ENCODE peak calls at places on chromosomes 6 and 20, in nine cellular contexts. C is A549, Z is endothelial cell of umbilical vein, Y is esophagus squamous epithelium, E is transverse colon, I is gastrocnemius medialis, B is sigmoid colon, W is breast epithelium, J is heart left ventricle. G is an unnamed sample.

GRCh38 chr6:87618531-87618930 is 28.6 kb downstream of the ORC3 start:
- DNase-seq in C (no peak), Z (no peak), Y (no peak), E (no peak), I (no peak), B (no peak), W (no peak), J (no peak), G (no peak)

GRCh38 chr6:119043265-119043664 is 35.2 kb downstream of the FAM184A start:
- DNase-seq in C (no peak), Z (no peak), Y (no peak), E (no peak), I (no peak), B (no peak), W (no peak), J (no peak), G (no peak)

GRCh38 chr6:106119526-106119925 is 33.4 kb downstream of the PRDM1 start:
- DNase-seq in C (no peak), Z (no peak), Y (no peak), E (peak), I (no peak), B (no peak), W (peak), J (no peak), G (peak)

GRCh38 chr6:109595998-109596397 is 95.0 kb downstream of the AK9 start:
- DNase-seq in C (no peak), Z (peak), Y (no peak), E (no peak), I (no peak), B (no peak), W (no peak), J (no peak), G (no peak)

GRCh38 chr6:24910850-24911712 is 24.7 kb downstream of the RIPOR2 start:
- DNase-seq in C (no peak), Z (peak), Y (no peak), E (peak), I (peak), B (peak), W (peak), J (peak), G (peak)

GRCh38 chr20:62310757-62311121 is 7.9 kb downstream of the ADRM1 start:
- DNase-seq in C (no peak), Z (no peak), Y (no peak), E (no peak), I (no peak), B (no peak), W (no peak), J (no peak), G (no peak)

GRCh38 chr20:21515300-21516179 is 1.7 kb upstream of the NKX2-2 start:
- DNase-seq in C (no peak), Z (no peak), Y (no peak), E (no peak), I (no peak), B (no peak), W (no peak), J (no peak), G (peak)

GRCh38 chr6:41786451-41787218 is 859 bp upstream of the TOMM6 start:
- DNase-seq in C (peak), Z (peak), Y (peak), E (peak), I (peak), B (peak), W (peak), J (peak), G (peak)

GRCh38 chr6:158629376-158630221 is 14.9 kb downstream of the DYNLT1 start:
- DNase-seq in C (no peak), Z (no peak), Y (no peak), E (no peak), I (peak), B (no peak), W (no peak), J (no peak), G (peak)

GRCh38 chr20:32972181-32973076 is 31.8 kb downstream of the SUN5 start:
- DNase-seq in C (no peak), Z (peak), Y (peak), E (peak), I (no peak), B (peak), W (no peak), J (no peak), G (no peak)

GRCh38 chr6:48766349-48766748 is 655.4 kb upstream of the PTCHD4 start:
- DNase-seq in C (no peak), Z (no peak), Y (no peak), E (no peak), I (no peak), B (no peak), W (no peak), J (no peak), G (no peak)

GRCh38 chr6:24721461-24722215 is 2.7 kb upstream of the C6orf62 start:
- DNase-seq in C (peak), Z (no peak), Y (peak), E (peak), I (no peak), B (no peak), W (no peak), J (peak), G (peak)

GRCh38 chr6:33197431-33198048 is 2.9 kb downstream of the RXRB start:
- DNase-seq in C (peak), Z (peak), Y (no peak), E (peak), I (peak), B (no peak), W (no peak), J (peak), G (peak)

GRCh38 chr6:132235596-132236280 is 165.5 kb downstream of the MOXD1 start:
- DNase-seq in C (no peak), Z (no peak), Y (no peak), E (no peak), I (no peak), B (no peak), W (no peak), J (no peak), G (no peak)

GRCh38 chr20:8303651-8304050 is 171.6 kb downstream of the PLCB1 start:
- DNase-seq in C (no peak), Z (no peak), Y (no peak), E (no peak), I (no peak), B (no peak), W (no peak), J (no peak), G (no peak)

GRCh38 chr6:50899306-50899840 is 80.7 kb downstream of the TFAP2B start:
- DNase-seq in C (no peak), Z (no peak), Y (no peak), E (no peak), I (no peak), B (no peak), W (no peak), J (no peak), G (no peak)

GRCh38 chr20:57470212-57470522 is 54.8 kb downstream of the CTCFL start:
- DNase-seq in C (no peak), Z (no peak), Y (no peak), E (no peak), I (no peak), B (peak), W (no peak), J (no peak), G (no peak)

GRCh38 chr6:22466665-22467064 is 102.7 kb upstream of the HDGFL1 start:
- DNase-seq in C (no peak), Z (no peak), Y (no peak), E (no peak), I (no peak), B (no peak), W (peak), J (no peak), G (no peak)

GRCh38 chr6:134379086-134379485 is 61.2 kb upstream of the SGK1 start:
- DNase-seq in C (no peak), Z (no peak), Y (no peak), E (peak), I (no peak), B (no peak), W (peak), J (peak), G (peak)

GRCh38 chr6:87858440-87858839 is 156.4 kb upstream of the AKIRIN2 start:
- DNase-seq in C (no peak), Z (no peak), Y (no peak), E (no peak), I (no peak), B (no peak), W (no peak), J (no peak), G (no peak)

GRCh38 chr6:37956711-37957110 is 137.2 kb downstream of the ZFAND3 start:
- DNase-seq in C (no peak), Z (peak), Y (no peak), E (no peak), I (no peak), B (no peak), W (no peak), J (no peak), G (no peak)

GRCh38 chr20:49704932-49705336 is 8.7 kb downstream of the B4GALT5 start:
- DNase-seq in C (no peak), Z (no peak), Y (no peak), E (no peak), I (no peak), B (no peak), W (no peak), J (no peak), G (no peak)

GRCh38 chr20:3888622-3889488 is at the start of gene PANK2:
- DNase-seq in C (peak), Z (peak), Y (peak), E (peak), I (peak), B (peak), W (peak), J (peak), G (peak)

GRCh38 chr6:63788569-63788968 is 153.0 kb downstream of the PHF3 start:
- DNase-seq in C (no peak), Z (no peak), Y (no peak), E (no peak), I (no peak), B (no peak), W (no peak), J (no peak), G (no peak)

GRCh38 chr6:97040355-97040860 is 115.9 kb downstream of the KLHL32 start:
- DNase-seq in C (no peak), Z (no peak), Y (no peak), E (no peak), I (no peak), B (no peak), W (no peak), J (no peak), G (no peak)

GRCh38 chr20:40754372-40754943 is 65.4 kb upstream of the MAFB start:
- DNase-seq in C (no peak), Z (peak), Y (no peak), E (no peak), I (peak), B (no peak), W (no peak), J (peak), G (peak)

GRCh38 chr6:57173056-57173885 is 1.1 kb downstream of the BAG2 start:
- DNase-seq in C (peak), Z (no peak), Y (no peak), E (peak), I (no peak), B (no peak), W (no peak), J (peak), G (no peak)

GRCh38 chr6:63317641-63318040 is 2.1 kb downstream of the LGSN start:
- DNase-seq in C (no peak), Z (no peak), Y (no peak), E (no peak), I (no peak), B (no peak), W (no peak), J (no peak), G (no peak)

GRCh38 chr20:11112837-11113236 is 439.0 kb upstream of the JAG1 start:
- DNase-seq in C (no peak), Z (no peak), Y (no peak), E (no peak), I (no peak), B (no peak), W (no peak), J (no peak), G (no peak)

GRCh38 chr6:66995669-66996068 is 1288.6 kb upstream of the EYS start:
- DNase-seq in C (no peak), Z (no peak), Y (no peak), E (no peak), I (no peak), B (no peak), W (no peak), J (no peak), G (no peak)

GRCh38 chr6:21593927-21594421 is 423 bp downstream of the SOX4 start:
- DNase-seq in C (no peak), Z (no peak), Y (no peak), E (peak), I (no peak), B (no peak), W (peak), J (no peak), G (no peak)

GRCh38 chr6:119119989-119120388 is 41.5 kb upstream of the FAM184A start:
- DNase-seq in C (no peak), Z (no peak), Y (no peak), E (no peak), I (no peak), B (no peak), W (no peak), J (no peak), G (no peak)

DNA sequence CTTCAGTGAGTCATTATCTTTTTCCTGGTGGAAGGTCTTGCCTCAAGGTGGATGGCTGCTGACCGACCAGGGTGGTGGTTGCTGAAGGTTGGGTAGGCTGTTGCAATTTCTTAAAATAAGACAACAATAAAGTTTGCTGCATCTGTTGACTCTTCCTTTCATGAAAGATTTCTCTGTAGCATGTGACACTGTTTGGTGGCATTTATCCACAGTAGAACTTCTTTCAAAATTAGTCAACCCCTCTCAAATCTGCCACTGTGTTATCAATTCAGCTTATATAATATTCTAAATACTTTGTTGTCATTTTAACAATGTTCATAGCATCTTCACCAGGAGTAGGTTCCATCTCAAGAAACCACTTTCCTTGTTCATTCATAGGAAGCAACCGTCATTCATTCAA is 66.8 kb upstream of the ATXN1 start:
- DNase-seq in C (no peak), Z (no peak), Y (no peak), E (no peak), I (no peak), B (no peak), W (no peak), J (no peak), G (no peak)
- TF ChIP-seq POLR2A in C (no peak), Z (no peak), Y (no peak), E (no peak), I (no peak), B (no peak), W (no peak), J (no peak), G (no peak)

DNA sequence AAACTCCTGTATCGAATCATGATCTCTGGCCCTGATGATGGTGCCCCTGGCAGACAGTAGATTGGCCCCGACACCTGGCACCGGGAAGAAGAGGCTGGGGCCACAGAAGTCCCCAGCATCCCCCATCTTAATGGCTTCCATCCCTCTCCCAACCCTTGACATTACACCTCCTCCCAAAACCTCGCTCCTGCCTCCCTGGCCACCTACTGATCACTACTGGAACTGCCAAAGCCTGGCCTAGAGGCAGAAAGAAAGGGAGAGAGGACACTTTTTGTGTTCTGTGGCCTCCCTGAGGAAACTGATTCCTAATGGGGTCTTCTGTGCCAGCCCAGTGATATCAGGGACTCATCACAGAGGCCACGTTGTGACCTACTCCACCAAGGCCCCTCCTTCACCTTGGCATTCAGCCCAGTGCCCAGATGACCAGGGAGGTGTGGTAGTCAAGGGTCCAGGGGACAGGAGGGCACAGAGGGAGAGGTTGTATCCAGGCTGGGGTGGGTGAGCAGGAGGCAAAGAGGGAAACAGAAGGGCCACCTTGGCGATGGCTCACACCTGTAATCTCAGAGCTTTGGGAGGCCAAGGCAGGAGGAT is 6.1 kb downstream of the C20orf173 start:
- DNase-seq in C (peak), Z (no peak), Y (no peak), E (no peak), I (no peak), B (no peak), W (no peak), J (no peak), G (no peak)
- TF ChIP-seq CTCF in C (peak), Z (peak), Y (peak), E (peak), I (no peak), B (no peak), W (peak), J (peak), G (peak)

GRCh38 chr6:43267619-43268347 is 24.5 kb downstream of the TTBK1 start:
- DNase-seq in C (no peak), Z (no peak), Y (no peak), E (peak), I (no peak), B (no peak), W (no peak), J (no peak), G (no peak)
- H3K27ac ChIP-seq in C (no peak), Z (no peak), Y (peak), E (peak), I (no peak), B (peak), W (no peak), J (peak), G (no peak)

GRCh38 chr6:85673198-85674139 is 30.8 kb upstream of the SYNCRIP start:
- DNase-seq in C (no peak), Z (no peak), Y (no peak), E (no peak), I (no peak), B (no peak), W (no peak), J (no peak), G (no peak)
- TF ChIP-seq POLR2A in C (no peak), Z (peak), Y (no peak), E (no peak), I (no peak), B (no peak), W (no peak), J (no peak), G (no peak)

GRCh38 chr6:125753937-125754259 is 4.5 kb downstream of the HEY2 start:
- DNase-seq in C (no peak), Z (no peak), Y (no peak), E (no peak), I (no peak), B (no peak), W (no peak), J (no peak), G (no peak)

GRCh38 chr6:125753218-125753936 is 3.9 kb downstream of the HEY2 start:
- DNase-seq in C (no peak), Z (peak), Y (no peak), E (no peak), I (no peak), B (no peak), W (no peak), J (peak), G (no peak)

GRCh38 chr6:125764105-125764671 is 14.8 kb downstream of the HEY2 start:
- DNase-seq in C (no peak), Z (no peak), Y (no peak), E (no peak), I (no peak), B (no peak), W (no peak), J (no peak), G (no peak)

GRCh38 chr6:125759959-125760457 is 10.6 kb downstream of the HEY2 start:
- DNase-seq in C (no peak), Z (no peak), Y (no peak), E (no peak), I (no peak), B (no peak), W (no peak), J (no peak), G (no peak)

GRCh38 chr6:125759184-125759902 is 9.9 kb downstream of the HEY2 start:
- DNase-seq in C (peak), Z (no peak), Y (no peak), E (no peak), I (no peak), B (no peak), W (no peak), J (peak), G (no peak)
- TF ChIP-seq CTCF in C (peak), Z (peak), Y (no peak), E (no peak), I (no peak), B (no peak), W (no peak), J (peak), G (no peak)

G was measured in upper lobe of left lung.